ENCODE peak calls at places on chromosome 1, in eight cellular contexts. One of them, this sample, is unnamed.

GRCh38 chr1:10867138-10867721 is 70.8 kb upstream of the CASZ1 start:
- DNase-seq in stimulated activated CD4-positive, alpha-beta T cell treated with anti-CD3 and anti-CD28 coated beads, Interleukin-12 subunit alpha, Interleukin-12 subunit beta, amount 100 ng/mL, for 4 hours: peak; percentile 63
- DNase-seq in activated naive CD4-positive, alpha-beta T cell: peak; percentile 44
- DNase-seq in AG04450: no peak
- DNase-seq in CD8-positive, alpha-beta memory T cell: peak; percentile 74
- DNase-seq in neural progenitor cell: peak; percentile 88
- DNase-seq in GM04504: peak; percentile 4
- DNase-seq in HS-27A: no peak
- DNase-seq in this sample: no peak

GRCh38 chr1:182278144-182279054 is 113.2 kb downstream of the GLUL start:
- DNase-seq in activated naive CD4-positive, alpha-beta T cell: no peak
- DNase-seq in HS-27A: no peak
- DNase-seq in stimulated activated CD4-positive, alpha-beta T cell treated with anti-CD3 and anti-CD28 coated beads, Interleukin-12 subunit alpha, Interleukin-12 subunit beta, amount 100 ng/mL, for 4 hours: no peak
- DNase-seq in AG04450: no peak
- DNase-seq in CD8-positive, alpha-beta memory T cell: no peak
- DNase-seq in neural progenitor cell: no peak
- DNase-seq in GM04504: no peak
- DNase-seq in this sample: no peak

GRCh38 chr1:47196622-47197021 is 6.8 kb upstream of the PDZK1IP1 start:
- DNase-seq in neural progenitor cell: no peak
- DNase-seq in activated naive CD4-positive, alpha-beta T cell: no peak
- DNase-seq in stimulated activated CD4-positive, alpha-beta T cell treated with anti-CD3 and anti-CD28 coated beads, Interleukin-12 subunit alpha, Interleukin-12 subunit beta, amount 100 ng/mL, for 4 hours: no peak
- DNase-seq in HS-27A: no peak
- DNase-seq in AG04450: no peak
- DNase-seq in GM04504: no peak
- DNase-seq in CD8-positive, alpha-beta memory T cell: no peak
- DNase-seq in this sample: no peak

GRCh38 chr1:118290571-118290970 is 105.5 kb upstream of the SPAG17 start:
- DNase-seq in CD8-positive, alpha-beta memory T cell: no peak
- DNase-seq in stimulated activated CD4-positive, alpha-beta T cell treated with anti-CD3 and anti-CD28 coated beads, Interleukin-12 subunit alpha, Interleukin-12 subunit beta, amount 100 ng/mL, for 4 hours: no peak
- DNase-seq in activated naive CD4-positive, alpha-beta T cell: no peak
- DNase-seq in GM04504: no peak
- DNase-seq in neural progenitor cell: no peak
- DNase-seq in AG04450: no peak
- DNase-seq in HS-27A: no peak
- DNase-seq in this sample: no peak

GRCh38 chr1:212457740-212458338 is 25.1 kb downstream of the NENF start:
- DNase-seq in GM04504: no peak
- DNase-seq in neural progenitor cell: peak; percentile 78
- DNase-seq in activated naive CD4-positive, alpha-beta T cell: no peak
- DNase-seq in AG04450: no peak
- DNase-seq in CD8-positive, alpha-beta memory T cell: no peak
- DNase-seq in HS-27A: no peak
- DNase-seq in stimulated activated CD4-positive, alpha-beta T cell treated with anti-CD3 and anti-CD28 coated beads, Interleukin-12 subunit alpha, Interleukin-12 subunit beta, amount 100 ng/mL, for 4 hours: peak; percentile 45
- DNase-seq in this sample: no peak

GRCh38 chr1:113035086-113035485 is 37.9 kb upstream of the LRIG2 start:
- DNase-seq in GM04504: no peak
- DNase-seq in activated naive CD4-positive, alpha-beta T cell: no peak
- DNase-seq in CD8-positive, alpha-beta memory T cell: no peak
- DNase-seq in stimulated activated CD4-positive, alpha-beta T cell treated with anti-CD3 and anti-CD28 coated beads, Interleukin-12 subunit alpha, Interleukin-12 subunit beta, amount 100 ng/mL, for 4 hours: no peak
- DNase-seq in HS-27A: no peak
- DNase-seq in AG04450: no peak
- DNase-seq in neural progenitor cell: no peak
- DNase-seq in this sample: no peak

GRCh38 chr1:54485417-54485816 is 62.6 kb upstream of the ACOT11 start:
- DNase-seq in AG04450: no peak
- DNase-seq in activated naive CD4-positive, alpha-beta T cell: no peak
- DNase-seq in HS-27A: no peak
- DNase-seq in GM04504: no peak
- DNase-seq in neural progenitor cell: no peak
- DNase-seq in CD8-positive, alpha-beta memory T cell: no peak
- DNase-seq in stimulated activated CD4-positive, alpha-beta T cell treated with anti-CD3 and anti-CD28 coated beads, Interleukin-12 subunit alpha, Interleukin-12 subunit beta, amount 100 ng/mL, for 4 hours: no peak
- DNase-seq in this sample: no peak

GRCh38 chr1:60342569-60342968 is 269.0 kb upstream of the C1orf87 start:
- DNase-seq in CD8-positive, alpha-beta memory T cell: no peak
- DNase-seq in GM04504: no peak
- DNase-seq in stimulated activated CD4-positive, alpha-beta T cell treated with anti-CD3 and anti-CD28 coated beads, Interleukin-12 subunit alpha, Interleukin-12 subunit beta, amount 100 ng/mL, for 4 hours: no peak
- DNase-seq in activated naive CD4-positive, alpha-beta T cell: no peak
- DNase-seq in AG04450: no peak
- DNase-seq in neural progenitor cell: no peak
- DNase-seq in HS-27A: no peak
- DNase-seq in this sample: no peak

GRCh38 chr1:94697839-94698238 is 122.3 kb upstream of the SLC44A3 start:
- DNase-seq in GM04504: no peak
- DNase-seq in HS-27A: no peak
- DNase-seq in AG04450: no peak
- DNase-seq in activated naive CD4-positive, alpha-beta T cell: no peak
- DNase-seq in stimulated activated CD4-positive, alpha-beta T cell treated with anti-CD3 and anti-CD28 coated beads, Interleukin-12 subunit alpha, Interleukin-12 subunit beta, amount 100 ng/mL, for 4 hours: no peak
- DNase-seq in neural progenitor cell: no peak
- DNase-seq in CD8-positive, alpha-beta memory T cell: no peak
- DNase-seq in this sample: no peak

GRCh38 chr1:71785470-71785869 is 496.9 kb downstream of the NEGR1 start:
- DNase-seq in GM04504: no peak
- DNase-seq in AG04450: no peak
- DNase-seq in neural progenitor cell: no peak
- DNase-seq in stimulated activated CD4-positive, alpha-beta T cell treated with anti-CD3 and anti-CD28 coated beads, Interleukin-12 subunit alpha, Interleukin-12 subunit beta, amount 100 ng/mL, for 4 hours: no peak
- DNase-seq in activated naive CD4-positive, alpha-beta T cell: no peak
- DNase-seq in CD8-positive, alpha-beta memory T cell: no peak
- DNase-seq in HS-27A: no peak
- DNase-seq in this sample: peak; percentile 51

GRCh38 chr1:89484097-89485038 is 40.3 kb upstream of the LRRC8B start:
- DNase-seq in GM04504: no peak
- DNase-seq in neural progenitor cell: no peak
- DNase-seq in activated naive CD4-positive, alpha-beta T cell: no peak
- DNase-seq in AG04450: no peak
- DNase-seq in CD8-positive, alpha-beta memory T cell: no peak
- DNase-seq in HS-27A: no peak
- DNase-seq in stimulated activated CD4-positive, alpha-beta T cell treated with anti-CD3 and anti-CD28 coated beads, Interleukin-12 subunit alpha, Interleukin-12 subunit beta, amount 100 ng/mL, for 4 hours: no peak
- DNase-seq in this sample: no peak

GRCh38 chr1:92832537-92833160 is 809 bp downstream of the RPL5 start:
- DNase-seq in GM04504: no peak
- DNase-seq in activated naive CD4-positive, alpha-beta T cell: no peak
- DNase-seq in stimulated activated CD4-positive, alpha-beta T cell treated with anti-CD3 and anti-CD28 coated beads, Interleukin-12 subunit alpha, Interleukin-12 subunit beta, amount 100 ng/mL, for 4 hours: no peak
- DNase-seq in neural progenitor cell: no peak
- DNase-seq in AG04450: no peak
- DNase-seq in CD8-positive, alpha-beta memory T cell: no peak
- DNase-seq in HS-27A: no peak
- DNase-seq in this sample: no peak

GRCh38 chr1:40738831-40739230 is 44.8 kb upstream of the KCNQ4 start:
- DNase-seq in stimulated activated CD4-positive, alpha-beta T cell treated with anti-CD3 and anti-CD28 coated beads, Interleukin-12 subunit alpha, Interleukin-12 subunit beta, amount 100 ng/mL, for 4 hours: no peak
- DNase-seq in HS-27A: no peak
- DNase-seq in GM04504: no peak
- DNase-seq in activated naive CD4-positive, alpha-beta T cell: no peak
- DNase-seq in CD8-positive, alpha-beta memory T cell: no peak
- DNase-seq in AG04450: no peak
- DNase-seq in neural progenitor cell: no peak
- DNase-seq in this sample: no peak

GRCh38 chr1:110677526-110677925 is 2.8 kb upstream of the KCNA3 start:
- DNase-seq in stimulated activated CD4-positive, alpha-beta T cell treated with anti-CD3 and anti-CD28 coated beads, Interleukin-12 subunit alpha, Interleukin-12 subunit beta, amount 100 ng/mL, for 4 hours: no peak
- DNase-seq in activated naive CD4-positive, alpha-beta T cell: no peak
- DNase-seq in GM04504: no peak
- DNase-seq in CD8-positive, alpha-beta memory T cell: no peak
- DNase-seq in HS-27A: no peak
- DNase-seq in neural progenitor cell: no peak
- DNase-seq in AG04450: no peak
- DNase-seq in this sample: no peak

GRCh38 chr1:41882496-41882895 is 36.2 kb downstream of the HIVEP3 start:
- DNase-seq in CD8-positive, alpha-beta memory T cell: no peak
- DNase-seq in stimulated activated CD4-positive, alpha-beta T cell treated with anti-CD3 and anti-CD28 coated beads, Interleukin-12 subunit alpha, Interleukin-12 subunit beta, amount 100 ng/mL, for 4 hours: no peak
- DNase-seq in AG04450: no peak
- DNase-seq in GM04504: no peak
- DNase-seq in activated naive CD4-positive, alpha-beta T cell: no peak
- DNase-seq in HS-27A: no peak
- DNase-seq in neural progenitor cell: no peak
- DNase-seq in this sample: no peak

GRCh38 chr1:241642593-241642944 is 2.4 kb upstream of the CHML start:
- DNase-seq in CD8-positive, alpha-beta memory T cell: no peak
- DNase-seq in AG04450: no peak
- DNase-seq in GM04504: no peak
- DNase-seq in stimulated activated CD4-positive, alpha-beta T cell treated with anti-CD3 and anti-CD28 coated beads, Interleukin-12 subunit alpha, Interleukin-12 subunit beta, amount 100 ng/mL, for 4 hours: no peak
- DNase-seq in neural progenitor cell: no peak
- DNase-seq in HS-27A: no peak
- DNase-seq in activated naive CD4-positive, alpha-beta T cell: no peak
- DNase-seq in this sample: no peak

GRCh38 chr1:31199924-31200323 is 39.8 kb downstream of the NKAIN1 start:
- DNase-seq in AG04450: no peak
- DNase-seq in CD8-positive, alpha-beta memory T cell: no peak
- DNase-seq in HS-27A: no peak
- DNase-seq in neural progenitor cell: no peak
- DNase-seq in GM04504: no peak
- DNase-seq in stimulated activated CD4-positive, alpha-beta T cell treated with anti-CD3 and anti-CD28 coated beads, Interleukin-12 subunit alpha, Interleukin-12 subunit beta, amount 100 ng/mL, for 4 hours: no peak
- DNase-seq in activated naive CD4-positive, alpha-beta T cell: no peak
- DNase-seq in this sample: no peak

GRCh38 chr1:116942344-116942743 is 32.6 kb downstream of the PTGFRN start:
- DNase-seq in CD8-positive, alpha-beta memory T cell: no peak
- DNase-seq in stimulated activated CD4-positive, alpha-beta T cell treated with anti-CD3 and anti-CD28 coated beads, Interleukin-12 subunit alpha, Interleukin-12 subunit beta, amount 100 ng/mL, for 4 hours: no peak
- DNase-seq in AG04450: no peak
- DNase-seq in GM04504: no peak
- DNase-seq in HS-27A: no peak
- DNase-seq in activated naive CD4-positive, alpha-beta T cell: no peak
- DNase-seq in neural progenitor cell: no peak
- DNase-seq in this sample: no peak

GRCh38 chr1:153655333-153655732 is 3.2 kb upstream of the SNAPIN start:
- DNase-seq in activated naive CD4-positive, alpha-beta T cell: no peak
- DNase-seq in AG04450: no peak
- DNase-seq in CD8-positive, alpha-beta memory T cell: no peak
- DNase-seq in stimulated activated CD4-positive, alpha-beta T cell treated with anti-CD3 and anti-CD28 coated beads, Interleukin-12 subunit alpha, Interleukin-12 subunit beta, amount 100 ng/mL, for 4 hours: no peak
- DNase-seq in neural progenitor cell: no peak
- DNase-seq in GM04504: no peak
- DNase-seq in HS-27A: no peak
- DNase-seq in this sample: no peak

GRCh38 chr1:223611939-223612338 is 53.6 kb downstream of the CAPN8 start:
- DNase-seq in activated naive CD4-positive, alpha-beta T cell: no peak
- DNase-seq in AG04450: no peak
- DNase-seq in neural progenitor cell: no peak
- DNase-seq in GM04504: no peak
- DNase-seq in HS-27A: no peak
- DNase-seq in stimulated activated CD4-positive, alpha-beta T cell treated with anti-CD3 and anti-CD28 coated beads, Interleukin-12 subunit alpha, Interleukin-12 subunit beta, amount 100 ng/mL, for 4 hours: no peak
- DNase-seq in CD8-positive, alpha-beta memory T cell: no peak
- DNase-seq in this sample: no peak

GRCh38 chr1:167111853-167112455 is 18.1 kb downstream of the STYXL2 start:
- DNase-seq in neural progenitor cell: no peak
- DNase-seq in AG04450: no peak
- DNase-seq in activated naive CD4-positive, alpha-beta T cell: no peak
- DNase-seq in GM04504: no peak
- DNase-seq in HS-27A: no peak
- DNase-seq in CD8-positive, alpha-beta memory T cell: no peak
- DNase-seq in stimulated activated CD4-positive, alpha-beta T cell treated with anti-CD3 and anti-CD28 coated beads, Interleukin-12 subunit alpha, Interleukin-12 subunit beta, amount 100 ng/mL, for 4 hours: no peak
- DNase-seq in this sample: no peak

GRCh38 chr1:193749868-193750267 is 563.5 kb upstream of the B3GALT2 start:
- DNase-seq in HS-27A: no peak
- DNase-seq in neural progenitor cell: no peak
- DNase-seq in GM04504: no peak
- DNase-seq in stimulated activated CD4-positive, alpha-beta T cell treated with anti-CD3 and anti-CD28 coated beads, Interleukin-12 subunit alpha, Interleukin-12 subunit beta, amount 100 ng/mL, for 4 hours: no peak
- DNase-seq in AG04450: no peak
- DNase-seq in activated naive CD4-positive, alpha-beta T cell: no peak
- DNase-seq in CD8-positive, alpha-beta memory T cell: no peak
- DNase-seq in this sample: no peak

GRCh38 chr1:38297852-38298251 is 251.3 kb upstream of the POU3F1 start:
- DNase-seq in stimulated activated CD4-positive, alpha-beta T cell treated with anti-CD3 and anti-CD28 coated beads, Interleukin-12 subunit alpha, Interleukin-12 subunit beta, amount 100 ng/mL, for 4 hours: no peak
- DNase-seq in neural progenitor cell: no peak
- DNase-seq in activated naive CD4-positive, alpha-beta T cell: no peak
- DNase-seq in CD8-positive, alpha-beta memory T cell: no peak
- DNase-seq in HS-27A: no peak
- DNase-seq in AG04450: no peak
- DNase-seq in GM04504: no peak
- DNase-seq in this sample: no peak

GRCh38 chr1:38117444-38117887 is 70.9 kb upstream of the POU3F1 start:
- DNase-seq in CD8-positive, alpha-beta memory T cell: no peak
- DNase-seq in activated naive CD4-positive, alpha-beta T cell: no peak
- DNase-seq in neural progenitor cell: no peak
- DNase-seq in HS-27A: no peak
- DNase-seq in stimulated activated CD4-positive, alpha-beta T cell treated with anti-CD3 and anti-CD28 coated beads, Interleukin-12 subunit alpha, Interleukin-12 subunit beta, amount 100 ng/mL, for 4 hours: no peak
- DNase-seq in GM04504: no peak
- DNase-seq in AG04450: no peak
- DNase-seq in this sample: no peak

GRCh38 chr1:200301152-200301551 is 108.7 kb downstream of the ZNF281 start:
- DNase-seq in CD8-positive, alpha-beta memory T cell: no peak
- DNase-seq in GM04504: no peak
- DNase-seq in neural progenitor cell: no peak
- DNase-seq in activated naive CD4-positive, alpha-beta T cell: no peak
- DNase-seq in HS-27A: no peak
- DNase-seq in stimulated activated CD4-positive, alpha-beta T cell treated with anti-CD3 and anti-CD28 coated beads, Interleukin-12 subunit alpha, Interleukin-12 subunit beta, amount 100 ng/mL, for 4 hours: no peak
- DNase-seq in AG04450: no peak
- DNase-seq in this sample: no peak

GRCh38 chr1:30691480-30691879 is 31.9 kb downstream of the MATN1 start:
- DNase-seq in HS-27A: no peak
- DNase-seq in AG04450: no peak
- DNase-seq in neural progenitor cell: no peak
- DNase-seq in CD8-positive, alpha-beta memory T cell: no peak
- DNase-seq in activated naive CD4-positive, alpha-beta T cell: no peak
- DNase-seq in stimulated activated CD4-positive, alpha-beta T cell treated with anti-CD3 and anti-CD28 coated beads, Interleukin-12 subunit alpha, Interleukin-12 subunit beta, amount 100 ng/mL, for 4 hours: no peak
- DNase-seq in GM04504: no peak
- DNase-seq in this sample: no peak

GRCh38 chr1:28449904-28450303 is 55.9 kb upstream of the RCC1 start:
- DNase-seq in GM04504: no peak
- DNase-seq in AG04450: no peak
- DNase-seq in HS-27A: no peak
- DNase-seq in stimulated activated CD4-positive, alpha-beta T cell treated with anti-CD3 and anti-CD28 coated beads, Interleukin-12 subunit alpha, Interleukin-12 subunit beta, amount 100 ng/mL, for 4 hours: no peak
- DNase-seq in neural progenitor cell: no peak
- DNase-seq in activated naive CD4-positive, alpha-beta T cell: no peak
- DNase-seq in CD8-positive, alpha-beta memory T cell: no peak
- DNase-seq in this sample: no peak

GRCh38 chr1:196674908-196675307 is 23.1 kb downstream of the CFH start:
- DNase-seq in neural progenitor cell: no peak
- DNase-seq in CD8-positive, alpha-beta memory T cell: no peak
- DNase-seq in HS-27A: no peak
- DNase-seq in AG04450: no peak
- DNase-seq in stimulated activated CD4-positive, alpha-beta T cell treated with anti-CD3 and anti-CD28 coated beads, Interleukin-12 subunit alpha, Interleukin-12 subunit beta, amount 100 ng/mL, for 4 hours: no peak
- DNase-seq in GM04504: no peak
- DNase-seq in activated naive CD4-positive, alpha-beta T cell: no peak
- DNase-seq in this sample: no peak